ENCODE peak calls at places on chromosomes 1 and 21, in nine cellular contexts. One of them, this sample, is unnamed. For H3K9me3, the result is how much of the 10 kb centered on the place peaks cover.

GRCh38 chr1:85244271-85245053 is 15.0 kb downstream of the C1orf52 start:
- DNase-seq in MM.1S: no peak
- DNase-seq in Peyer's patch: no peak
- DNase-seq in GM23248: peak
- DNase-seq in uterus: no peak
- DNase-seq in fibroblast of lung: peak
- DNase-seq in OCI-LY7: no peak
- DNase-seq in left ventricle myocardium inferior: no peak
- DNase-seq in tibial nerve: no peak
- DNase-seq in this sample: no peak

GRCh38 chr1:193435771-193436170 is 249.4 kb upstream of the B3GALT2 start:
- DNase-seq in GM23248: no peak
- DNase-seq in fibroblast of lung: no peak
- DNase-seq in uterus: no peak
- DNase-seq in left ventricle myocardium inferior: no peak
- DNase-seq in tibial nerve: no peak
- DNase-seq in Peyer's patch: no peak
- DNase-seq in OCI-LY7: no peak
- DNase-seq in MM.1S: no peak
- DNase-seq in this sample: no peak

GRCh38 chr1:72037745-72038343 is 244.5 kb downstream of the NEGR1 start:
- DNase-seq in tibial nerve: no peak
- DNase-seq in left ventricle myocardium inferior: no peak
- DNase-seq in uterus: no peak
- DNase-seq in MM.1S: peak
- DNase-seq in OCI-LY7: peak
- DNase-seq in GM23248: peak
- DNase-seq in fibroblast of lung: peak
- DNase-seq in Peyer's patch: peak
- DNase-seq in this sample: no peak

GRCh38 chr1:226378071-226378470 is 29.8 kb downstream of the PARP1 start:
- DNase-seq in OCI-LY7: no peak
- DNase-seq in Peyer's patch: no peak
- DNase-seq in tibial nerve: no peak
- DNase-seq in left ventricle myocardium inferior: no peak
- DNase-seq in uterus: no peak
- DNase-seq in fibroblast of lung: peak
- DNase-seq in GM23248: no peak
- DNase-seq in MM.1S: no peak
- DNase-seq in this sample: no peak

GRCh38 chr1:7857951-7858350 is 5.1 kb upstream of the UTS2 start:
- DNase-seq in uterus: no peak
- DNase-seq in GM23248: no peak
- DNase-seq in Peyer's patch: no peak
- DNase-seq in left ventricle myocardium inferior: no peak
- DNase-seq in OCI-LY7: no peak
- DNase-seq in fibroblast of lung: no peak
- DNase-seq in MM.1S: no peak
- DNase-seq in tibial nerve: no peak
- DNase-seq in this sample: no peak

GRCh38 chr1:168507271-168507670 is 36.5 kb downstream of the XCL2 start:
- DNase-seq in Peyer's patch: no peak
- DNase-seq in MM.1S: no peak
- DNase-seq in fibroblast of lung: no peak
- DNase-seq in GM23248: peak
- DNase-seq in OCI-LY7: no peak
- DNase-seq in left ventricle myocardium inferior: no peak
- DNase-seq in tibial nerve: no peak
- DNase-seq in uterus: no peak
- DNase-seq in this sample: no peak

GRCh38 chr1:32984829-32985310 is 20.3 kb upstream of the RNF19B start:
- DNase-seq in OCI-LY7: no peak
- DNase-seq in uterus: no peak
- DNase-seq in Peyer's patch: no peak
- DNase-seq in fibroblast of lung: no peak
- DNase-seq in left ventricle myocardium inferior: no peak
- DNase-seq in GM23248: no peak
- DNase-seq in MM.1S: no peak
- DNase-seq in tibial nerve: no peak
- DNase-seq in this sample: no peak

GRCh38 chr1:188958461-188959115 is 1519.1 kb downstream of the BRINP3 start:
- DNase-seq in Peyer's patch: no peak
- DNase-seq in OCI-LY7: no peak
- DNase-seq in fibroblast of lung: peak
- DNase-seq in left ventricle myocardium inferior: no peak
- DNase-seq in GM23248: no peak
- DNase-seq in uterus: no peak
- DNase-seq in MM.1S: no peak
- DNase-seq in tibial nerve: no peak
- DNase-seq in this sample: no peak

GRCh38 chr1:43836267-43836951 is 97.2 kb upstream of the ARTN start:
- DNase-seq in MM.1S: peak
- DNase-seq in tibial nerve: no peak
- DNase-seq in Peyer's patch: peak
- DNase-seq in GM23248: no peak
- DNase-seq in left ventricle myocardium inferior: peak
- DNase-seq in fibroblast of lung: peak
- DNase-seq in uterus: peak
- DNase-seq in OCI-LY7: peak
- DNase-seq in this sample: peak

GRCh38 chr1:26239936-26240335 is 5.9 kb downstream of the CEP85 start:
- DNase-seq in GM23248: peak
- DNase-seq in fibroblast of lung: peak
- DNase-seq in tibial nerve: no peak
- DNase-seq in uterus: no peak
- DNase-seq in MM.1S: no peak
- DNase-seq in Peyer's patch: no peak
- DNase-seq in OCI-LY7: no peak
- DNase-seq in left ventricle myocardium inferior: no peak
- DNase-seq in this sample: no peak

GRCh38 chr1:232476538-232476950 is 153.4 kb downstream of the SIPA1L2 start:
- DNase-seq in GM23248: peak
- DNase-seq in MM.1S: no peak
- DNase-seq in fibroblast of lung: peak
- DNase-seq in uterus: no peak
- DNase-seq in left ventricle myocardium inferior: no peak
- DNase-seq in OCI-LY7: no peak
- DNase-seq in tibial nerve: no peak
- DNase-seq in Peyer's patch: no peak
- DNase-seq in this sample: no peak

GRCh38 chr1:118961156-118961555 is 27.0 kb downstream of the TBX15 start:
- DNase-seq in Peyer's patch: no peak
- DNase-seq in tibial nerve: no peak
- DNase-seq in fibroblast of lung: no peak
- DNase-seq in left ventricle myocardium inferior: no peak
- DNase-seq in MM.1S: no peak
- DNase-seq in OCI-LY7: no peak
- DNase-seq in uterus: no peak
- DNase-seq in GM23248: peak
- DNase-seq in this sample: no peak

GRCh38 chr1:93471911-93472310 is 24.0 kb downstream of the FNBP1L start:
- DNase-seq in fibroblast of lung: peak
- DNase-seq in GM23248: peak
- DNase-seq in OCI-LY7: no peak
- DNase-seq in uterus: no peak
- DNase-seq in tibial nerve: no peak
- DNase-seq in left ventricle myocardium inferior: no peak
- DNase-seq in Peyer's patch: no peak
- DNase-seq in MM.1S: no peak
- DNase-seq in this sample: no peak

GRCh38 chr1:27858072-27858948 is 14.0 kb upstream of the THEMIS2 start:
- DNase-seq in Peyer's patch: peak
- DNase-seq in uterus: peak
- DNase-seq in left ventricle myocardium inferior: peak
- DNase-seq in tibial nerve: peak
- DNase-seq in MM.1S: peak
- DNase-seq in OCI-LY7: peak
- DNase-seq in fibroblast of lung: peak
- DNase-seq in GM23248: peak
- DNase-seq in this sample: peak

GRCh38 chr1:236063919-236064673 is 794 bp downstream of the NID1 start:
- DNase-seq in fibroblast of lung: peak
- DNase-seq in MM.1S: no peak
- DNase-seq in tibial nerve: no peak
- DNase-seq in Peyer's patch: peak
- DNase-seq in OCI-LY7: no peak
- DNase-seq in uterus: peak
- DNase-seq in GM23248: peak
- DNase-seq in left ventricle myocardium inferior: peak
- DNase-seq in this sample: no peak

GRCh38 chr1:89044970-89045695 is 19.9 kb downstream of the GBP1 start:
- DNase-seq in uterus: no peak
- DNase-seq in left ventricle myocardium inferior: no peak
- DNase-seq in Peyer's patch: no peak
- DNase-seq in MM.1S: no peak
- DNase-seq in tibial nerve: no peak
- DNase-seq in GM23248: no peak
- DNase-seq in fibroblast of lung: no peak
- DNase-seq in OCI-LY7: no peak
- DNase-seq in this sample: no peak

GRCh38 chr21:41802684-41803083 is 35.8 kb upstream of the RIPK4 start:
- DNase-seq in left ventricle myocardium inferior: peak
- DNase-seq in OCI-LY7: no peak
- DNase-seq in Peyer's patch: peak
- DNase-seq in MM.1S: no peak
- DNase-seq in uterus: peak
- DNase-seq in tibial nerve: peak
- DNase-seq in fibroblast of lung: peak
- DNase-seq in GM23248: peak
- DNase-seq in this sample: no peak

GRCh38 chr1:155131285-155131684 is 3.6 kb downstream of the EFNA1 start:
- DNase-seq in tibial nerve: no peak
- DNase-seq in GM23248: no peak
- DNase-seq in uterus: no peak
- DNase-seq in fibroblast of lung: no peak
- DNase-seq in MM.1S: no peak
- DNase-seq in Peyer's patch: peak
- DNase-seq in OCI-LY7: no peak
- DNase-seq in left ventricle myocardium inferior: peak
- DNase-seq in this sample: no peak

GRCh38 chr1:89176971-89177370 is 1.2 kb upstream of the GBP7 start:
- DNase-seq in Peyer's patch: no peak
- DNase-seq in GM23248: no peak
- DNase-seq in OCI-LY7: no peak
- DNase-seq in fibroblast of lung: no peak
- DNase-seq in MM.1S: no peak
- DNase-seq in tibial nerve: no peak
- DNase-seq in uterus: no peak
- DNase-seq in left ventricle myocardium inferior: no peak
- DNase-seq in this sample: no peak

GRCh38 chr1:33640114-33640660 is 167.7 kb downstream of the ZSCAN20 start:
- DNase-seq in Peyer's patch: no peak
- DNase-seq in left ventricle myocardium inferior: no peak
- DNase-seq in uterus: no peak
- DNase-seq in GM23248: peak
- DNase-seq in OCI-LY7: no peak
- DNase-seq in fibroblast of lung: peak
- DNase-seq in tibial nerve: no peak
- DNase-seq in MM.1S: no peak
- DNase-seq in this sample: no peak

DNA sequence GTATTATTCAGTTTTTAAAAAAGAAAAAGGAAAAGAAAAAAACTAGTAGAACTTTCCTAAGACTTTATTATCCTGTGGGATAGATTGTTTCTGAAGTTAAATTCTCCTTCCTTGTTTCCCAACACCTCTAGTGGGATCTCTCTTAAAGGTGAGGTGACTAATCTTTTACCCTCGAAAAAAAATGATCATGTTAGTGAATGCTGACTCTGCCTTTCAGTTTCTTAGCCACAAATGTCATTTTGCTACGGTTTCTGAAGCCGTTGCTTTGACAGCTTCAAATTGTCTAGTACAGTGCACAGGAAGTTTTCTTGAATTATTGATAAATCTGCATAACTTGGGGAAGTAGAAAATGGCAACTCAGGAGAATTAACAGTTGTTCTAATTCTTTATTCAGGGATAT is 13.0 kb upstream of the NEK7 start:
- DNase-seq in Peyer's patch: no peak
- DNase-seq in tibial nerve: no peak
- DNase-seq in MM.1S: peak
- DNase-seq in left ventricle myocardium inferior: no peak
- DNase-seq in OCI-LY7: no peak
- DNase-seq in uterus: no peak
- DNase-seq in GM23248: no peak
- DNase-seq in fibroblast of lung: no peak
- DNase-seq in this sample: no peak
- H3K9me3 ChIP-seq in Peyer's patch: under half
- H3K9me3 ChIP-seq in tibial nerve: under half
- H3K9me3 ChIP-seq in MM.1S: under half
- H3K9me3 ChIP-seq in left ventricle myocardium inferior: under half
- H3K9me3 ChIP-seq in OCI-LY7: under half
- H3K9me3 ChIP-seq in uterus: under half
- H3K9me3 ChIP-seq in GM23248: under half
- H3K9me3 ChIP-seq in fibroblast of lung: under half
- H3K9me3 ChIP-seq in this sample: under half

DNA sequence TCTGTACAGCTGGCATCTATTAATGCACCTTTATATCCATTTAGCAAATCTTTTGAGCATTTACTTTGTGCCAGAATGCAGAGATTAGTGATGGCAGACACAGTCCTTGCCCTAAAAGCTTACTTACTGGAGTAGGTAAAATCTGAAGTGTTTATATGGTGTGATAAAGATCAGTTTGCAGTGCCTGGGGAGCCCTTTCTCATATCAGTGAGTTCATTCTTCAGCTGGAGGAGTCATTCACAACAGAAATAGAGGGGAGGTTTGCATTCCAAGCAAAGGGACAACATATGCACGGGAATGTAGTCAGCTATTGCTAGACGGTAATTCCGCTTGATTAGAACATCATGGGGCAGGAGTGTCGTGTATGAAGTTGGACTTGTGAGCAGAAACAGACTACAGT is 8.4 kb downstream of the SLC35F3 start:
- DNase-seq in fibroblast of lung: peak
- DNase-seq in OCI-LY7: no peak
- DNase-seq in GM23248: no peak
- DNase-seq in Peyer's patch: no peak
- DNase-seq in left ventricle myocardium inferior: no peak
- DNase-seq in uterus: no peak
- DNase-seq in tibial nerve: no peak
- DNase-seq in MM.1S: no peak
- DNase-seq in this sample: no peak
- H3K9me3 ChIP-seq in fibroblast of lung: under half
- H3K9me3 ChIP-seq in OCI-LY7: under half
- H3K9me3 ChIP-seq in GM23248: under half
- H3K9me3 ChIP-seq in Peyer's patch: under half
- H3K9me3 ChIP-seq in left ventricle myocardium inferior: under half
- H3K9me3 ChIP-seq in uterus: under half
- H3K9me3 ChIP-seq in tibial nerve: under half
- H3K9me3 ChIP-seq in MM.1S: under half
- H3K9me3 ChIP-seq in this sample: under half

GRCh38 chr1:248613742-248614141 is 16.2 kb upstream of the OR2T10 start:
- DNase-seq in tibial nerve: no peak
- DNase-seq in OCI-LY7: no peak
- DNase-seq in MM.1S: peak
- DNase-seq in left ventricle myocardium inferior: no peak
- DNase-seq in uterus: no peak
- DNase-seq in GM23248: no peak
- DNase-seq in Peyer's patch: no peak
- DNase-seq in fibroblast of lung: no peak
- DNase-seq in this sample: no peak
- H3K9me3 ChIP-seq in tibial nerve: under half
- H3K9me3 ChIP-seq in OCI-LY7: under half
- H3K9me3 ChIP-seq in MM.1S: under half
- H3K9me3 ChIP-seq in left ventricle myocardium inferior: under half
- H3K9me3 ChIP-seq in uterus: under half
- H3K9me3 ChIP-seq in GM23248: under half
- H3K9me3 ChIP-seq in Peyer's patch: under half
- H3K9me3 ChIP-seq in fibroblast of lung: under half
- H3K9me3 ChIP-seq in this sample: under half

GRCh38 chr1:2953688-2954285 is 67.5 kb upstream of the ACTRT2 start:
- DNase-seq in tibial nerve: no peak
- DNase-seq in left ventricle myocardium inferior: no peak
- DNase-seq in GM23248: no peak
- DNase-seq in MM.1S: no peak
- DNase-seq in uterus: no peak
- DNase-seq in fibroblast of lung: no peak
- DNase-seq in OCI-LY7: peak
- DNase-seq in Peyer's patch: no peak
- DNase-seq in this sample: no peak
- H3K9me3 ChIP-seq in tibial nerve: half or more
- H3K9me3 ChIP-seq in left ventricle myocardium inferior: half or more
- H3K9me3 ChIP-seq in GM23248: under half
- H3K9me3 ChIP-seq in MM.1S: under half
- H3K9me3 ChIP-seq in uterus: under half
- H3K9me3 ChIP-seq in fibroblast of lung: under half
- H3K9me3 ChIP-seq in OCI-LY7: under half
- H3K9me3 ChIP-seq in Peyer's patch: under half
- H3K9me3 ChIP-seq in this sample: under half

This sample was measured in T-helper 17 cell.